ENCODE peak calls at places on chromosomes 7 and 10, in four cellular contexts. S is GM12878, G is K562, Y is HL-60. V is an unnamed sample.

GRCh38 chr10:101388671-101389276 is 34.8 kb downstream of the BTRC start:
- DNase-seq in G (no peak), Y (no peak), S (no peak), V (no peak)

GRCh38 chr7:97024209-97025129 is at the start of gene DLX5:
- DNase-seq in S (no peak), G (no peak), Y (no peak), V (no peak)

GRCh38 chr7:123230147-123230546 is 30.4 kb upstream of the SLC13A1 start:
- DNase-seq in G (no peak), Y (no peak), S (no peak), V (no peak)

GRCh38 chr7:135147899-135148721 is at the start of gene TMEM140:
- DNase-seq in S (peak), Y (no peak), G (no peak), V (no peak)

GRCh38 chr7:38878694-38879457 is 30.1 kb downstream of the VPS41 start:
- DNase-seq in G (no peak), Y (no peak), S (no peak), V (no peak)

GRCh38 chr10:124603376-124604213 is 140.6 kb downstream of the FAM53B start:
- DNase-seq in S (no peak), G (no peak), Y (no peak), V (no peak)

GRCh38 chr10:4382811-4383210 is 443.2 kb upstream of the AKR1E2 start:
- DNase-seq in Y (no peak), G (no peak), S (no peak), V (no peak)

GRCh38 chr7:155962191-155962967 is 150.1 kb upstream of the SHH start:
- DNase-seq in S (peak), Y (peak), G (no peak), V (peak)

GRCh38 chr10:94123253-94123995 is 129.7 kb downstream of the PLCE1 start:
- DNase-seq in Y (no peak), S (no peak), G (no peak), V (no peak)

GRCh38 chr10:116669832-116670644 is 49.3 kb downstream of the PNLIPRP2 start:
- DNase-seq in G (peak), Y (no peak), S (no peak), V (no peak)

GRCh38 chr7:113410791-113411190 is 292.4 kb upstream of the SMIM30 start:
- DNase-seq in S (no peak), Y (no peak), G (no peak), V (no peak)

GRCh38 chr7:80749270-80749669 is 110.8 kb downstream of the CD36 start:
- DNase-seq in S (no peak), G (no peak), Y (no peak), V (no peak)

GRCh38 chr7:135645296-135645904 is 16.9 kb upstream of the STMP1 start:
- DNase-seq in S (no peak), Y (no peak), G (peak), V (no peak)

GRCh38 chr7:127629268-127629854 is 11.4 kb upstream of the PAX4 start:
- DNase-seq in Y (peak), G (peak), S (no peak), V (peak)

GRCh38 chr7:101725911-101726310 is 91.5 kb upstream of the CUX1 start:
- DNase-seq in S (no peak), Y (no peak), G (no peak), V (no peak)

GRCh38 chr7:101724957-101725356 is 92.5 kb upstream of the CUX1 start:
- DNase-seq in S (no peak), G (no peak), Y (no peak), V (no peak)

GRCh38 chr7:101728888-101729883 is 88.2 kb upstream of the CUX1 start:
- DNase-seq in S (no peak), Y (no peak), G (peak), V (no peak)

GRCh38 chr7:101727184-101727583 is 90.2 kb upstream of the CUX1 start:
- DNase-seq in S (no peak), G (no peak), Y (no peak), V (no peak)

GRCh38 chr7:101728128-101728527 is 89.3 kb upstream of the CUX1 start:
- DNase-seq in G (no peak), Y (no peak), S (no peak), V (no peak)
- TF ChIP-seq SPI1 in G (no peak), Y (no peak), S (no peak), V (no peak)

GRCh38 chr10:31928531-31929259 is at the start of gene ARHGAP12:
- DNase-seq in G (peak), Y (peak), S (no peak), V (peak)

GRCh38 chr10:31932838-31933237 is 4.2 kb upstream of the ARHGAP12 start:
- DNase-seq in S (no peak), Y (no peak), G (no peak), V (no peak)

GRCh38 chr10:31929260-31929985 is 792 bp upstream of the ARHGAP12 start:
- DNase-seq in S (no peak), G (peak), Y (no peak), V (no peak)

GRCh38 chr10:31927597-31928530 is 767 bp downstream of the ARHGAP12 start:
- DNase-seq in G (peak), S (no peak), Y (no peak), V (peak)

GRCh38 chr10:31929986-31930675 is 1.5 kb upstream of the ARHGAP12 start:
- DNase-seq in Y (no peak), S (no peak), G (no peak), V (no peak)
- TF ChIP-seq SPI1 in Y (peak), S (peak), G (peak), V (peak)

GRCh38 chr10:59177862-59178235 is 1.4 kb downstream of the PHYHIPL start:
- DNase-seq in S (no peak), G (no peak), Y (no peak), V (no peak)
- TF ChIP-seq SPI1 in S (no peak), G (no peak), Y (no peak), V (no peak)

GRCh38 chr7:111878788-111879187 is 316.5 kb upstream of the IMMP2L start:
- DNase-seq in S (no peak), Y (no peak), G (no peak), V (no peak)
- TF ChIP-seq SPI1 in S (no peak), Y (no peak), G (no peak), V (no peak)

DNA sequence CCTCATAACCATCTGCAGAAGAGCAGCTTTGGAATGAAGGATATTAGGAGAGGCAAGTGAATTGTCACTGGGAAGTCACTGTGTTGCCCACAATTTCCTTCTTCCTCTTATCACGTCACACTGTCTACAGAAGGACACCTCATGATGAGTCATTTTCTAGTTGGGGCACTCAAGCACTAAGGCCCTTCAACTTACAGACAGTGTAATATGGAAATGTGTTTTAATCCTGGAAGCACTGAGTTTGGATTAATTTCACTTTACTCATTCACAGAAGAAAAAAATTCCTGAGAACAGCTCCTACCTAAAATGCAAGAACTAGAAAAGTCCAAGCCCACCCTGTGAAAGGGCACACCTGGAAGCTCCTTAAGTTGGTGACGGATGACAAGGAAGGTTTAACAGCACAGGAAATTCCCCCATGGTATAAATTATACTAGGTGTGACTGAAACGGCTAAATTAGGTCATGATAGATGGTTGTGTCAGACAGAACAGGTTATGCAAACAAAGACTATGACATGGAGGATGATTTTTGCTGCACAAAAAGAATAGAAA is 56.6 kb downstream of the PARD3 start:
- DNase-seq in Y (peak), S (peak), G (peak), V (no peak)
- TF ChIP-seq SPI1 in Y (no peak), S (peak), G (no peak), V (peak)

DNA sequence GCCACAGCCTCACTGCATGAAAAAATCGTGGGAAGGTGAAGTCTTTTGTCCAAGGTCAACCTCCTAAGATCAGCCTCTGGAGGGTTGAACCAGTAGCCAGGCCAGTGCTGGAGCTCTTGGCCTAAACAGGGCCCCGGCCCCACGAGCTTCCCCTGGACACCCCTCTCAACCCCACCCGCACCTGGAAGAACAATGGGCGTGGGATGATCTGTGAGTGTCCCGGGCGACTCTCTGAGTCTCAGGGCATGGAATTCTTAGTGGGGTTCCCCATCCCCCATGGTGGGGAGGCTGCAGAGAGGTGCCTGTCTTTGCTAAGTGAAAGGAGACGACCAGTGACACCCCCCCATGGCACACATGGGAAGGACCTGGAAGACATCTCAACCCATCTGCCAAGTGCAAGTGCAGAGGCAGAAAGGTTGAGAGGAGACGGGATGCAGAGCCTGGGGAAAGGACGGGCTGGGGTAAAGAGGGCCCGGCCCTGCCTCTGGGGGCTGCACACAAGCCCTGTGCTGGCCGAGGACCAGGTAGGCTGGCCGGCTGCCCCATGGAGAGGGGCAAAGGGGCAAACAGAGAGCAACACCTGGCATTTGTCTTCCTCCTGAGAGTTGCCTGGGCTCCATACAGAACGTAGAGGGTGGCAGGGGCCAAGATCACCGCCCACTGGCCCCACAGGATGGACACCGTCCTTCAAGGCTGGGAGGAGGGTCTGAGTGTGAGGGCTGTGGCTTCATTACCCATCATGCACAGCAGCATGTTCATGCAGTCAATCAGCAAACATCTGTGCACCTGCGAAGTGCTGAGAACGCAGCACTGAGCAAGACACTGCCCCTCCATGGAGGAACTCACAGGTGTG is 163.0 kb upstream of the PPP2R2D start:
- DNase-seq in Y (no peak), G (no peak), S (no peak), V (no peak)
- TF ChIP-seq SPI1 in Y (no peak), G (no peak), S (no peak), V (no peak)

DNA sequence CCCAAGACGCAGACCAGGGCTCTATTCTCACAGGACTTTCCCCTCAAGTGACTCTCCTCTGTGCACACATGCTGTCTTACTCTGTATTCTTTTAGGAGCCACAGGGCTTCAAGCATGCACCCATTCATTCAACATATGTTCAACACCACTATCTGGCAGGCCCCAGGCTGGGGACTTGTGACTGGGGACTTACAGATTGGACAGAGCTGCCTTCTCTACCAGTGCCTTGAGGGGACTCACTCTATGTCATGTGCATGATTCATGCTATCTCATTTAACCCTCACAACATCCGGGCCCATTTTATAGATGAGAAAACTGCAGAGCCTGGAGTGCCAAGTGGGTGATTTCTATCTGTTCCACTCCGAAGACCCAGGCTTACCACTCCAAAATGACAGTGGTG is 34.3 kb downstream of the MYL10 start:
- DNase-seq in S (no peak), G (no peak), Y (no peak), V (no peak)
- TF ChIP-seq SPI1 in S (no peak), G (no peak), Y (no peak), V (no peak)

GRCh38 chr7:117808273-117808868 is 64.9 kb downstream of the CTTNBP2 start:
- DNase-seq in S (no peak), G (no peak), Y (no peak), V (no peak)
- TF ChIP-seq SPI1 in S (no peak), G (no peak), Y (peak), V (no peak)

GRCh38 chr7:149063481-149063880 is 27.0 kb downstream of the ZNF786 start:
- DNase-seq in G (no peak), Y (no peak), S (no peak), V (no peak)
- TF ChIP-seq SPI1 in G (peak), Y (peak), S (peak), V (peak)

V was measured in GM12891.